ENCODE peak calls at places on chromosome 20, in eight cellular contexts. X is hepatocyte, Z is MM.1S, N is HCT116, H is PC-3, T is OCI-LY7, K is SK-N-SH, C is GM23248. F is an unnamed sample. For H3K9me3, the result is how much of the 10 kb centered on the place peaks cover.

GRCh38 chr20:35010405-35011192 is 54.9 kb downstream of the MYH7B start:
- DNase-seq in T (no peak), Z (no peak), C (no peak), K (no peak), N (no peak), X (no peak), H (no peak), F (no peak)

GRCh38 chr20:13017883-13018535 is 9.2 kb downstream of the SPTLC3 start:
- DNase-seq in Z (no peak), N (no peak), T (no peak), C (no peak), H (peak), K (no peak), X (no peak), F (no peak)

GRCh38 chr20:32605167-32605656 is 20.1 kb upstream of the NOL4L start:
- DNase-seq in Z (no peak), T (no peak), C (peak), K (no peak), X (peak), H (no peak), N (no peak), F (no peak)

GRCh38 chr20:19784511-19785172 is 26.6 kb downstream of the RIN2 start:
- DNase-seq in X (peak), Z (peak), T (peak), K (peak), C (peak), N (peak), H (peak), F (peak)

GRCh38 chr20:41249371-41249770 is 68.2 kb downstream of the ZHX3 start:
- DNase-seq in X (peak), N (no peak), T (no peak), C (peak), K (no peak), Z (no peak), H (peak), F (peak)

GRCh38 chr20:57840066-57840465 is 130.3 kb upstream of the PMEPA1 start:
- DNase-seq in T (no peak), N (no peak), H (no peak), Z (no peak), X (no peak), K (no peak), C (peak), F (no peak)

GRCh38 chr20:42855896-42856295 is 333.8 kb downstream of the PTPRT start:
- DNase-seq in T (no peak), H (no peak), Z (no peak), C (no peak), N (no peak), X (no peak), K (no peak), F (no peak)

GRCh38 chr20:36306557-36307411 is 645 bp downstream of the DLGAP4 start:
- DNase-seq in C (no peak), Z (no peak), T (no peak), K (peak), X (no peak), H (no peak), N (no peak), F (peak)

GRCh38 chr20:37243076-37243936 is 18.3 kb downstream of the GHRH start:
- DNase-seq in X (no peak), H (no peak), N (no peak), K (no peak), C (no peak), T (no peak), Z (no peak), F (peak)

GRCh38 chr20:60589624-60590023 is 631.4 kb downstream of the CDH26 start:
- DNase-seq in C (peak), T (peak), X (peak), H (peak), K (no peak), Z (peak), N (no peak), F (peak)

GRCh38 chr20:47377122-47377722 is 20.7 kb upstream of the ZMYND8 start:
- DNase-seq in Z (no peak), H (no peak), T (no peak), N (no peak), X (no peak), C (no peak), K (no peak), F (no peak)

GRCh38 chr20:22348010-22348409 is 236.4 kb downstream of the FOXA2 start:
- DNase-seq in K (no peak), C (no peak), N (no peak), X (peak), Z (no peak), T (no peak), H (no peak), F (no peak)

GRCh38 chr20:60233006-60233405 is 274.8 kb downstream of the CDH26 start:
- DNase-seq in K (no peak), Z (no peak), H (no peak), C (no peak), X (no peak), N (no peak), T (no peak), F (no peak)

GRCh38 chr20:11267762-11268335 is 594.0 kb upstream of the JAG1 start:
- DNase-seq in N (no peak), C (no peak), T (no peak), K (no peak), H (no peak), Z (no peak), X (no peak), F (no peak)

GRCh38 chr20:10217517-10218410 is 866 bp upstream of the SNAP25 start:
- DNase-seq in K (peak), N (no peak), Z (no peak), X (peak), T (no peak), C (peak), H (no peak), F (peak)

GRCh38 chr20:48223715-48224114 is 438.4 kb upstream of the SULF2 start:
- DNase-seq in C (no peak), X (no peak), H (no peak), T (no peak), K (no peak), N (no peak), Z (no peak), F (no peak)

GRCh38 chr20:6560978-6561377 is 206.5 kb upstream of the BMP2 start:
- DNase-seq in C (no peak), K (no peak), Z (peak), H (peak), X (no peak), T (no peak), N (no peak), F (no peak)

GRCh38 chr20:6558361-6558760 is 209.1 kb upstream of the BMP2 start:
- DNase-seq in H (peak), N (no peak), X (no peak), Z (no peak), C (no peak), K (no peak), T (no peak), F (peak)

GRCh38 chr20:6562111-6562510 is 205.4 kb upstream of the BMP2 start:
- DNase-seq in N (no peak), X (peak), T (no peak), H (peak), K (no peak), C (peak), Z (no peak), F (no peak)

DNA sequence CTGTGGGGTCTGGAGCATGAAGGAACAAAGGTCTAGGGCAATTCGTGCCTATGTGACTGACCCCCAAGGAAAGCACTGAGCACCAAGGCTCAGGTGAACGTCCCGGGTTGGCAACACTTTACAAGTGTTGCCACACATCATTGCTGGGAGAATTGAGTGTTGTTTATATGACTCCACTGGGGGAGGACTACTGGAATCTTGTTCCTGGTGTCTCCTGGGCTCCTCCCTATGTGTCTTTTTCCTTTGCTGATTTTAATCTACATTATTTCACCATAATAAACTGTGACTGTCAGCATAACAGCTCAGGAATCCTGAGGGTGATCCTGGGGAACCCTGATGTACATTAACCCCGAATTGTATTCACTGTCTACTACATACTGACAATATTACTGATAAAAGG is 207.7 kb upstream of the BMP2 start:
- DNase-seq in K (no peak), H (no peak), X (no peak), N (no peak), T (no peak), C (no peak), Z (no peak), F (no peak)
- TF ChIP-seq EZH2phosphoT487 in K (no peak), H (no peak), X (no peak), N (no peak), T (no peak), C (no peak), Z (no peak), F (no peak)

GRCh38 chr20:50873518-50873959 is 57.7 kb downstream of the ADNP start:
- DNase-seq in T (no peak), X (no peak), K (no peak), C (no peak), N (no peak), H (no peak), Z (no peak), F (no peak)
- H3K4me2 ChIP-seq in T (no peak), X (no peak), K (no peak), C (no peak), N (no peak), H (no peak), Z (no peak), F (no peak)

GRCh38 chr20:49284818-49285217 is 7.0 kb upstream of the ZNFX1 start:
- DNase-seq in T (no peak), N (no peak), X (no peak), H (no peak), Z (no peak), K (no peak), C (no peak), F (no peak)

GRCh38 chr20:49283703-49284625 is 6.1 kb upstream of the ZNFX1 start:
- DNase-seq in C (peak), K (no peak), X (no peak), T (peak), H (peak), N (no peak), Z (no peak), F (no peak)

GRCh38 chr20:49285813-49286494 is 8.1 kb upstream of the ZNFX1 start:
- DNase-seq in Z (no peak), T (no peak), K (no peak), N (no peak), H (no peak), X (no peak), C (no peak), F (no peak)

GRCh38 chr20:49286689-49287551 is 9.1 kb upstream of the ZNFX1 start:
- DNase-seq in H (peak), X (peak), Z (no peak), T (peak), N (no peak), C (peak), K (no peak), F (peak)

DNA sequence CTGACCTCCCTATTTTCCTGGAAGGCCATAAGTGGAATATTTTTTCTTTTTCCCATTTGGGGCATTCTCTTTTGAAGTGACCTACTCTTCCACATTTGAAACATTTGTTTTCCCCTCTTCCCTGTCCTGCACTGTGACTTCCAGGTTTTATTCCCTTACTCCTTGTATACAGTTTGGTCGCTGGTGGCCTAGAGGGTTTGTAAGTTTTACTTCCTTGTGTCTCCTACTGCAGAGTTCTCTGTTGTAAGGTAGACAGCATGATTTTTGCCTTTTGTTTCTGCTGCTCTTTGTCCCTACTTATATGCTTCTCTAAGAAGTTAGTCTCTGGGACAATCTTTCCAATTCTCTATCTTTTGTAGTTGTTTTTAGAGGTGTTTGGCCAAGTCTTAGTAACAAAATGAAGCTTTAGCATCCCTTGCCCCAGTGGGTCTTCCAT is 7.4 kb upstream of the ZNFX1 start:
- DNase-seq in H (no peak), Z (no peak), X (no peak), T (peak), C (no peak), K (no peak), N (no peak), F (no peak)
- H3K9me3 ChIP-seq in H (under half), Z (under half), X (under half), T (under half), C (under half), K (under half), N (under half), F (under half)

DNA sequence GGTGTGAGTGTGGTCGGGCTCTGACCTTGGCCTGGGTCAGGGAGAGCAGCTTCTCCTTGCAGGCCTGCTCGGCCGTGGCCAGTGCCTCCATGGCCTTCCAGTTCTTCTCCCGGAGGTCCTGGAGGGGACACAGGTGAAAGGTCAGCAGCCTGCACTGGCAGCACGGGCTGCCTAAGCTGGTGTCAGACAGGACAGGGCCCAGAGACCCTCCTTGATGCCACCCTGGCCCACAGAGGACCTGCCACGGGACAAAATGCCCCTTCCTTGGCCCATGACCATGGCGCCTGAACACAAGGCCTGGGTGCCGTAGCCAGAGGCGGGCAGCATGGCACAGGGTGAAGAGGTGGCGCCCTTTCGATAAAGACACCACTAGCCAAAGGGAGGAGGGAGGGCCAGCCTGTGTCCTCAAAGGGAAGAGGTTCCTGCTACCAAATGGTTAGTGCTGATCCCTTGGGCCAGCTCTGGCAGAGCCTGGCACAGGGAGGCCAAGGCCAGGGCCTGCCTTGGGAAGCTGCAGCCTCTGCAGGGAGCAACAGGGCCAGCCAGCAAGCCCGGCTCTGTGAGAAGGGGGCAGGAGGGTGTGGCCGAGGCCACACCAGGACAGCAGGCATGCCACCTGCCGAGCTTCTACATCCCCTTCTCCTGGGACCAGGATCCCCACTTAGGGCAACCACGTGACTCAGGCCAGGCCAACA is 54.8 kb downstream of the DSTN start:
- DNase-seq in C (no peak), Z (no peak), X (no peak), T (no peak), N (no peak), H (no peak), K (peak), F (no peak)
- TF ChIP-seq EZH2phosphoT487 in C (no peak), Z (no peak), X (no peak), T (no peak), N (no peak), H (no peak), K (no peak), F (no peak)

DNA sequence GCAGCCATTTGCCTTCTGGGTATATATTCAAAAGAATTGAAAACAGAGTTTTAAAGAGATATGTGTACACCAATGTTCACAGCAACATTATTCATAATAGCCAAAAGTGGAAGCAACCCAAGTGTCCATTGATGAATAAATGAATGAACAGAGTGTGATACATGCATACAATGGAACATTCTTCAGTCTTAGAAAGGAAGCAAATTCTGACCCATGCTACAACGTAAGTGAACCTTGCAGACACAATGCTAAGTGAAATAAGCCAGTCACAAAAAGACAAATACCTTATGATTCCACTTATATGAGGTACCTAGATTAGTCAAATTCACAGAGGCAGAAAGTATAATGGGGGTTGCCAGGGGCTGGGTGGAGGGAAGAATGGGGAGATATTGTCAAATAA is 34.6 kb upstream of the YWHAB start:
- DNase-seq in Z (no peak), T (no peak), H (no peak), X (no peak), K (no peak), N (no peak), C (no peak), F (no peak)
- H3K4me2 ChIP-seq in Z (no peak), T (no peak), H (no peak), X (no peak), K (no peak), N (no peak), C (no peak), F (no peak)

DNA sequence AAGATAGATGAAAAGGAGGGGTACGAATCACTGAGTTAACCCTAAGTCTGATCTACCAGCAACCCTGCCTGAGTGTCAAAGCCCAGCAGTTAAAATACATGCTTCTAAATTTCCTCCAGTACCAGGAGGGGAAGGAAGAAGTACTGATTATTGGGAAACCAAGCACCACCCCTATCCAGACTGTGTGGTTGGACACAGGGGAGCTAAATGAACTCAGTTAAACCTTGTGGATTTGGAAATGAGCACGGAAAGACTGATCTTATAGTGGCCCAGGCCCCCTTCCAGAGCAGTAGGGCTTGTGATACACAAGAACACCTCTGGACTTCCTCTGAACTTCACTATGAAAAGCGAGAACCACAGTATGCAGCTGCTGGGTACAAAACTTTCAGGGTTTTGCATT is 585.6 kb downstream of the MAFB start:
- DNase-seq in N (no peak), Z (no peak), T (no peak), X (no peak), H (no peak), C (no peak), K (no peak), F (no peak)
- H3K9me3 ChIP-seq in N (under half), Z (under half), T (under half), X (under half), H (under half), C (under half), K (under half), F (under half)

DNA sequence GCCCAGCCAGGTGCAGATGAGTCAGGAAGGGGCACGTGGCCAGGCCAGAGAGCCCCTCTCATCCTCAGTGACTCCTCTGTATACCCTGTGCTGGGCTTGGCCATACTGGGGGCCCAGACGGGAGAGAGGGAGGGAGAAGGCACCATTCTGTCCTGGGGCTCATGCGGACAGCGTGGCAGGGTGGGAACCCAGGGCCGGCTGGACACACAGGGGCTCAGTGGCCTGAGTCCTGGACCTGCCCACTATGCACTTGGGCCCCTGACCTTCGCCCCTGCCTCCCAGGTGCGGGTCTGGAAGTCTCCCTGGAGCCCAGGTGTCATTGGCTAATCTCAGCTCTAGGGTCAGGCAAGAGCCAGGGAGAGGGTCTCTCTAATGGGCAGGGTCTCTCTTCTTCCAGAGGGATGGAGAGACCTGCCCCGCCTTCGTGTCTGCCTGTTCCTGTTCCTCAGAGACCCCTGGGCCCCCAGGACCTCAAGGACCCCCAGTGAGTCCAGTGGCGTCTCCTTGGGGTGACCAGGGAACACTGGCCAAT is 27.7 kb downstream of the COL20A1 start:
- DNase-seq in Z (no peak), T (no peak), H (no peak), X (no peak), C (no peak), K (no peak), N (no peak), F (no peak)
- TF ChIP-seq EZH2phosphoT487 in Z (no peak), T (no peak), H (no peak), X (no peak), C (no peak), K (no peak), N (no peak), F (no peak)

GRCh38 chr20:845967-846893 is 12.7 kb downstream of the FAM110A start:
- DNase-seq in X (no peak), K (no peak), C (no peak), H (no peak), Z (no peak), N (no peak), T (peak), F (no peak)
- H3K4me2 ChIP-seq in X (no peak), K (no peak), C (no peak), H (no peak), Z (no peak), N (no peak), T (peak), F (peak)

GRCh38 chr20:16143596-16143995 is 429.7 kb downstream of the KIF16B start:
- DNase-seq in N (no peak), T (no peak), Z (no peak), K (no peak), X (no peak), C (no peak), H (no peak), F (no peak)
- H3K9me3 ChIP-seq in N (under half), T (under half), Z (under half), K (under half), X (under half), C (under half), H (under half), F (under half)

GRCh38 chr20:38404016-38404415 is 31.1 kb downstream of the SNHG17 start:
- DNase-seq in X (no peak), C (no peak), Z (no peak), T (no peak), H (no peak), K (no peak), N (no peak), F (no peak)
- TF ChIP-seq EZH2phosphoT487 in X (no peak), C (no peak), Z (no peak), T (no peak), H (no peak), K (no peak), N (no peak), F (no peak)

F was measured in neural progenitor cell.